ENCODE peak calls at places on chromosomes 3 and 15, in seven cellular contexts. One of them, this sample, is unnamed. For H3K27me3, the result is how much of the 10 kb centered on the place peaks cover.

GRCh38 chr3:70249509-70250160 is 62.8 kb downstream of the MDFIC2 start:
- DNase-seq in NT2/D1: no peak
- DNase-seq in uterus: no peak
- DNase-seq in SJSA1: peak
- DNase-seq in Panc1: no peak
- DNase-seq in dorsolateral prefrontal cortex: no peak
- DNase-seq in naive thymus-derived CD4-positive, alpha-beta T cell: no peak
- DNase-seq in this sample: no peak

GRCh38 chr3:9947025-9947995 is 4.9 kb downstream of the PRRT3 start:
- DNase-seq in dorsolateral prefrontal cortex: no peak
- DNase-seq in SJSA1: peak
- DNase-seq in Panc1: no peak
- DNase-seq in naive thymus-derived CD4-positive, alpha-beta T cell: no peak
- DNase-seq in NT2/D1: no peak
- DNase-seq in uterus: peak
- DNase-seq in this sample: peak

GRCh38 chr15:49530106-49530505 is 90.5 kb downstream of the FAM227B start:
- DNase-seq in uterus: no peak
- DNase-seq in Panc1: no peak
- DNase-seq in SJSA1: no peak
- DNase-seq in NT2/D1: no peak
- DNase-seq in naive thymus-derived CD4-positive, alpha-beta T cell: no peak
- DNase-seq in dorsolateral prefrontal cortex: no peak
- DNase-seq in this sample: no peak

GRCh38 chr3:42172047-42172654 is 81.0 kb downstream of the TRAK1 start:
- DNase-seq in NT2/D1: no peak
- DNase-seq in uterus: no peak
- DNase-seq in dorsolateral prefrontal cortex: no peak
- DNase-seq in Panc1: no peak
- DNase-seq in naive thymus-derived CD4-positive, alpha-beta T cell: no peak
- DNase-seq in SJSA1: no peak
- DNase-seq in this sample: no peak

GRCh38 chr15:56732135-56732880 is 1.0 kb downstream of the ZNF280D start:
- DNase-seq in dorsolateral prefrontal cortex: no peak
- DNase-seq in uterus: no peak
- DNase-seq in naive thymus-derived CD4-positive, alpha-beta T cell: peak
- DNase-seq in NT2/D1: no peak
- DNase-seq in Panc1: no peak
- DNase-seq in SJSA1: no peak
- DNase-seq in this sample: no peak

GRCh38 chr3:20646425-20646824 is 460.4 kb upstream of the SGO1 start:
- DNase-seq in uterus: no peak
- DNase-seq in SJSA1: no peak
- DNase-seq in Panc1: no peak
- DNase-seq in naive thymus-derived CD4-positive, alpha-beta T cell: no peak
- DNase-seq in dorsolateral prefrontal cortex: no peak
- DNase-seq in NT2/D1: no peak
- DNase-seq in this sample: no peak

GRCh38 chr15:98611031-98611430 is 37.3 kb upstream of the IGF1R start:
- DNase-seq in naive thymus-derived CD4-positive, alpha-beta T cell: no peak
- DNase-seq in SJSA1: peak
- DNase-seq in dorsolateral prefrontal cortex: no peak
- DNase-seq in NT2/D1: no peak
- DNase-seq in Panc1: no peak
- DNase-seq in uterus: no peak
- DNase-seq in this sample: no peak

GRCh38 chr3:59908700-59909099 is 858.9 kb upstream of the CFAP20DC start:
- DNase-seq in SJSA1: no peak
- DNase-seq in uterus: no peak
- DNase-seq in NT2/D1: no peak
- DNase-seq in Panc1: no peak
- DNase-seq in dorsolateral prefrontal cortex: no peak
- DNase-seq in naive thymus-derived CD4-positive, alpha-beta T cell: no peak
- DNase-seq in this sample: no peak

GRCh38 chr3:24508423-24508839 is 13.8 kb upstream of the THRB start:
- DNase-seq in NT2/D1: no peak
- DNase-seq in Panc1: no peak
- DNase-seq in SJSA1: no peak
- DNase-seq in uterus: no peak
- DNase-seq in naive thymus-derived CD4-positive, alpha-beta T cell: no peak
- DNase-seq in dorsolateral prefrontal cortex: no peak
- DNase-seq in this sample: no peak

GRCh38 chr3:117297541-117297940 is 588.0 kb downstream of the TUSC7 start:
- DNase-seq in dorsolateral prefrontal cortex: no peak
- DNase-seq in uterus: no peak
- DNase-seq in NT2/D1: no peak
- DNase-seq in Panc1: no peak
- DNase-seq in naive thymus-derived CD4-positive, alpha-beta T cell: no peak
- DNase-seq in SJSA1: no peak
- DNase-seq in this sample: no peak

GRCh38 chr3:131216801-131217200 is 164.8 kb upstream of the NUDT16 start:
- DNase-seq in uterus: no peak
- DNase-seq in Panc1: no peak
- DNase-seq in SJSA1: peak
- DNase-seq in naive thymus-derived CD4-positive, alpha-beta T cell: no peak
- DNase-seq in dorsolateral prefrontal cortex: no peak
- DNase-seq in NT2/D1: peak
- DNase-seq in this sample: peak

GRCh38 chr3:101781166-101781565 is 2.2 kb downstream of the NXPE3 start:
- DNase-seq in naive thymus-derived CD4-positive, alpha-beta T cell: no peak
- DNase-seq in Panc1: no peak
- DNase-seq in SJSA1: no peak
- DNase-seq in uterus: no peak
- DNase-seq in NT2/D1: no peak
- DNase-seq in dorsolateral prefrontal cortex: no peak
- DNase-seq in this sample: no peak

GRCh38 chr3:54870423-54870822 is 57.4 kb downstream of the LRTM1 start:
- DNase-seq in NT2/D1: no peak
- DNase-seq in dorsolateral prefrontal cortex: no peak
- DNase-seq in uterus: peak
- DNase-seq in naive thymus-derived CD4-positive, alpha-beta T cell: no peak
- DNase-seq in Panc1: no peak
- DNase-seq in SJSA1: peak
- DNase-seq in this sample: no peak

GRCh38 chr3:151726016-151726415 is 7.7 kb upstream of the AADACL2 start:
- DNase-seq in uterus: no peak
- DNase-seq in Panc1: no peak
- DNase-seq in NT2/D1: no peak
- DNase-seq in naive thymus-derived CD4-positive, alpha-beta T cell: no peak
- DNase-seq in dorsolateral prefrontal cortex: no peak
- DNase-seq in SJSA1: no peak
- DNase-seq in this sample: no peak

GRCh38 chr3:14143826-14144225 is 19.0 kb downstream of the TMEM43 start:
- DNase-seq in dorsolateral prefrontal cortex: no peak
- DNase-seq in naive thymus-derived CD4-positive, alpha-beta T cell: no peak
- DNase-seq in SJSA1: peak
- DNase-seq in NT2/D1: peak
- DNase-seq in uterus: peak
- DNase-seq in Panc1: no peak
- DNase-seq in this sample: peak

GRCh38 chr3:150414989-150415388 is 6.9 kb downstream of the TSC22D2 start:
- DNase-seq in NT2/D1: no peak
- DNase-seq in uterus: no peak
- DNase-seq in Panc1: no peak
- DNase-seq in SJSA1: no peak
- DNase-seq in naive thymus-derived CD4-positive, alpha-beta T cell: no peak
- DNase-seq in dorsolateral prefrontal cortex: no peak
- DNase-seq in this sample: no peak

GRCh38 chr3:13564751-13565560 is 16.0 kb downstream of the FBLN2 start:
- DNase-seq in naive thymus-derived CD4-positive, alpha-beta T cell: no peak
- DNase-seq in SJSA1: no peak
- DNase-seq in uterus: no peak
- DNase-seq in NT2/D1: no peak
- DNase-seq in dorsolateral prefrontal cortex: no peak
- DNase-seq in Panc1: no peak
- DNase-seq in this sample: no peak

GRCh38 chr15:78599189-78599588 is 21.6 kb downstream of the CHRNA3 start:
- DNase-seq in dorsolateral prefrontal cortex: no peak
- DNase-seq in Panc1: no peak
- DNase-seq in uterus: no peak
- DNase-seq in SJSA1: no peak
- DNase-seq in naive thymus-derived CD4-positive, alpha-beta T cell: no peak
- DNase-seq in NT2/D1: no peak
- DNase-seq in this sample: no peak

GRCh38 chr3:38533285-38533994 is 37.3 kb downstream of the EXOG start:
- DNase-seq in uterus: no peak
- DNase-seq in NT2/D1: no peak
- DNase-seq in dorsolateral prefrontal cortex: no peak
- DNase-seq in naive thymus-derived CD4-positive, alpha-beta T cell: no peak
- DNase-seq in Panc1: no peak
- DNase-seq in SJSA1: no peak
- DNase-seq in this sample: peak

GRCh38 chr15:66842710-66843441 is 140.8 kb downstream of the SMAD6 start:
- DNase-seq in naive thymus-derived CD4-positive, alpha-beta T cell: no peak
- DNase-seq in NT2/D1: no peak
- DNase-seq in dorsolateral prefrontal cortex: no peak
- DNase-seq in uterus: peak
- DNase-seq in SJSA1: peak
- DNase-seq in Panc1: no peak
- DNase-seq in this sample: peak

GRCh38 chr15:56042523-56042922 is 49.1 kb upstream of the NEDD4 start:
- DNase-seq in naive thymus-derived CD4-positive, alpha-beta T cell: no peak
- DNase-seq in SJSA1: no peak
- DNase-seq in Panc1: no peak
- DNase-seq in NT2/D1: no peak
- DNase-seq in uterus: no peak
- DNase-seq in dorsolateral prefrontal cortex: no peak
- DNase-seq in this sample: no peak

GRCh38 chr15:90872481-90873184 is 4.2 kb downstream of the FURIN start:
- DNase-seq in dorsolateral prefrontal cortex: no peak
- DNase-seq in Panc1: no peak
- DNase-seq in uterus: peak
- DNase-seq in SJSA1: peak
- DNase-seq in NT2/D1: no peak
- DNase-seq in naive thymus-derived CD4-positive, alpha-beta T cell: no peak
- DNase-seq in this sample: peak

GRCh38 chr3:113151475-113152031 is 59.8 kb upstream of the BOC start:
- DNase-seq in uterus: peak
- DNase-seq in dorsolateral prefrontal cortex: no peak
- DNase-seq in NT2/D1: no peak
- DNase-seq in naive thymus-derived CD4-positive, alpha-beta T cell: no peak
- DNase-seq in SJSA1: no peak
- DNase-seq in Panc1: no peak
- DNase-seq in this sample: no peak

GRCh38 chr15:58900628-58901027 is 32.9 kb downstream of the SLTM start:
- DNase-seq in SJSA1: no peak
- DNase-seq in uterus: no peak
- DNase-seq in NT2/D1: no peak
- DNase-seq in naive thymus-derived CD4-positive, alpha-beta T cell: no peak
- DNase-seq in dorsolateral prefrontal cortex: no peak
- DNase-seq in Panc1: no peak
- DNase-seq in this sample: no peak

GRCh38 chr3:94548581-94549316 is 485.9 kb downstream of the NSUN3 start:
- DNase-seq in naive thymus-derived CD4-positive, alpha-beta T cell: no peak
- DNase-seq in Panc1: no peak
- DNase-seq in NT2/D1: no peak
- DNase-seq in dorsolateral prefrontal cortex: no peak
- DNase-seq in uterus: no peak
- DNase-seq in SJSA1: no peak
- DNase-seq in this sample: peak

GRCh38 chr3:10142707-10143560 is 1.4 kb downstream of the VHL start:
- DNase-seq in SJSA1: no peak
- DNase-seq in dorsolateral prefrontal cortex: no peak
- DNase-seq in Panc1: no peak
- DNase-seq in uterus: peak
- DNase-seq in NT2/D1: no peak
- DNase-seq in naive thymus-derived CD4-positive, alpha-beta T cell: no peak
- DNase-seq in this sample: peak

GRCh38 chr15:33584797-33585196 is 274.0 kb downstream of the RYR3 start:
- DNase-seq in Panc1: peak
- DNase-seq in naive thymus-derived CD4-positive, alpha-beta T cell: no peak
- DNase-seq in NT2/D1: no peak
- DNase-seq in SJSA1: no peak
- DNase-seq in uterus: peak
- DNase-seq in dorsolateral prefrontal cortex: no peak
- DNase-seq in this sample: no peak

GRCh38 chr3:124037332-124037731 is 45.4 kb upstream of the ROPN1 start:
- DNase-seq in NT2/D1: no peak
- DNase-seq in naive thymus-derived CD4-positive, alpha-beta T cell: no peak
- DNase-seq in SJSA1: no peak
- DNase-seq in Panc1: no peak
- DNase-seq in uterus: no peak
- DNase-seq in dorsolateral prefrontal cortex: no peak
- DNase-seq in this sample: no peak

DNA sequence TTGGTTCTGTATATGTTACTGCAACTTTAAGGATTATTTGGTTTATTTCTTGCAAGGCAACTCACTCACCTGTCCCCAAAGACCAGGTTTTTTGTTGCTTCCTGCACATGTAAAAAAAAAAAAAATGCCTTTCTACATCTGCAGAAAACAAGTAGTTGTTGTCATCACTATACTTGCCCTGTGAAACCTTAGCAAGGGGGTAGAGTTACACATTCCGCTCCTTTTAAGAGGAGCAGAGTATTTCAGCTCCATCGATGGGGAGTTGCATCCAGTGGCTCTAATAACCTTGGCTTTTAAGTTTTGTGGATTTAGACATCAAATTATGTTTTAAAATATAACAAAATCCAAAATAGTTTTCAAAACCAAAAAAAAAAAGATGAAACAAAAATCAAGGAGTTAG is 309.1 kb upstream of the ATP11B start:
- DNase-seq in uterus: no peak
- DNase-seq in naive thymus-derived CD4-positive, alpha-beta T cell: no peak
- DNase-seq in Panc1: no peak
- DNase-seq in dorsolateral prefrontal cortex: no peak
- DNase-seq in SJSA1: no peak
- DNase-seq in NT2/D1: no peak
- DNase-seq in this sample: no peak
- H3K4me3 ChIP-seq in uterus: no peak
- H3K4me3 ChIP-seq in naive thymus-derived CD4-positive, alpha-beta T cell: no peak
- H3K4me3 ChIP-seq in Panc1: no peak
- H3K4me3 ChIP-seq in dorsolateral prefrontal cortex: no peak
- H3K4me3 ChIP-seq in SJSA1: no peak
- H3K4me3 ChIP-seq in NT2/D1: no peak
- H3K4me3 ChIP-seq in this sample: no peak

GRCh38 chr3:186327912-186328487 is 34.0 kb downstream of the DGKG start:
- DNase-seq in uterus: no peak
- DNase-seq in SJSA1: no peak
- DNase-seq in NT2/D1: no peak
- DNase-seq in dorsolateral prefrontal cortex: no peak
- DNase-seq in naive thymus-derived CD4-positive, alpha-beta T cell: no peak
- DNase-seq in Panc1: no peak
- DNase-seq in this sample: no peak

GRCh38 chr3:186331043-186331442 is 31.0 kb downstream of the DGKG start:
- DNase-seq in Panc1: no peak
- DNase-seq in uterus: no peak
- DNase-seq in naive thymus-derived CD4-positive, alpha-beta T cell: no peak
- DNase-seq in SJSA1: no peak
- DNase-seq in dorsolateral prefrontal cortex: no peak
- DNase-seq in NT2/D1: no peak
- DNase-seq in this sample: no peak
- H3K27me3 ChIP-seq in Panc1: under half
- H3K27me3 ChIP-seq in uterus: under half
- H3K27me3 ChIP-seq in naive thymus-derived CD4-positive, alpha-beta T cell: under half
- H3K27me3 ChIP-seq in SJSA1: under half
- H3K27me3 ChIP-seq in dorsolateral prefrontal cortex: under half
- H3K27me3 ChIP-seq in NT2/D1: under half
- H3K27me3 ChIP-seq in this sample: under half

GRCh38 chr3:40523781-40524180 is 979 bp upstream of the ZNF621 start:
- DNase-seq in dorsolateral prefrontal cortex: no peak
- DNase-seq in SJSA1: no peak
- DNase-seq in naive thymus-derived CD4-positive, alpha-beta T cell: no peak
- DNase-seq in uterus: no peak
- DNase-seq in Panc1: no peak
- DNase-seq in NT2/D1: no peak
- DNase-seq in this sample: no peak
- H3K4me3 ChIP-seq in dorsolateral prefrontal cortex: peak
- H3K4me3 ChIP-seq in SJSA1: no peak
- H3K4me3 ChIP-seq in naive thymus-derived CD4-positive, alpha-beta T cell: no peak
- H3K4me3 ChIP-seq in uterus: no peak
- H3K4me3 ChIP-seq in Panc1: peak
- H3K4me3 ChIP-seq in NT2/D1: no peak
- H3K4me3 ChIP-seq in this sample: no peak

GRCh38 chr15:69861331-69862171 is 236.2 kb downstream of the TLE3 start:
- DNase-seq in NT2/D1: no peak
- DNase-seq in Panc1: no peak
- DNase-seq in naive thymus-derived CD4-positive, alpha-beta T cell: no peak
- DNase-seq in SJSA1: peak
- DNase-seq in dorsolateral prefrontal cortex: no peak
- DNase-seq in uterus: no peak
- DNase-seq in this sample: no peak
- H3K27me3 ChIP-seq in NT2/D1: under half
- H3K27me3 ChIP-seq in Panc1: under half
- H3K27me3 ChIP-seq in naive thymus-derived CD4-positive, alpha-beta T cell: under half
- H3K27me3 ChIP-seq in SJSA1: under half
- H3K27me3 ChIP-seq in dorsolateral prefrontal cortex: under half
- H3K27me3 ChIP-seq in uterus: under half
- H3K27me3 ChIP-seq in this sample: under half

This sample was measured in right cardiac atrium.